ENCODE peak calls at places on chromosome 20, in five cellular contexts. Y, U, N, W and A are unnamed samples.

GRCh38 chr20:62143976-62144825 is 632 bp downstream of the SS18L1 start:
- DNase-seq in Y (no peak), U (peak; percentile 69), N (peak; percentile 59), W (peak; percentile 62), A (peak; percentile 73)

GRCh38 chr20:17228624-17229061 is 1.8 kb downstream of the PCSK2 start:
- DNase-seq in Y (no peak), U (no peak), N (no peak), W (no peak), A (no peak)

GRCh38 chr20:63653041-63653973 is at the start of gene STMN3:
- DNase-seq in Y (peak; percentile 73), U (peak; percentile 88), N (peak; percentile 87), W (peak; percentile 83), A (peak; percentile 97)

GRCh38 chr20:7841291-7841966 is 98.8 kb downstream of the HAO1 start:
- DNase-seq in Y (peak; percentile 7), U (peak; percentile 72), N (peak; percentile 77), W (no peak), A (peak; percentile 90)

GRCh38 chr20:46129955-46130481 is 11.9 kb downstream of the CD40 start:
- DNase-seq in Y (no peak), U (no peak), N (no peak), W (no peak), A (no peak)

GRCh38 chr20:51172558-51173428 is 149.9 kb upstream of the KCNG1 start:
- DNase-seq in Y (no peak), U (no peak), N (no peak), W (no peak), A (no peak)

GRCh38 chr20:31566658-31567379 is 38.3 kb upstream of the ID1 start:
- DNase-seq in Y (no peak), U (no peak), N (no peak), W (peak; percentile 44), A (no peak)

GRCh38 chr20:60062431-60063336 is 104.5 kb downstream of the CDH26 start:
- DNase-seq in Y (no peak), U (peak; percentile 78), N (peak; percentile 80), W (no peak), A (peak; percentile 24)

GRCh38 chr20:51221791-51222408 is 199.0 kb upstream of the KCNG1 start:
- DNase-seq in Y (peak; percentile 11), U (peak; percentile 38), N (peak; percentile 60), W (peak; percentile 39), A (peak; percentile 83)

GRCh38 chr20:15162061-15162740 is 824.8 kb upstream of the FLRT3 start:
- DNase-seq in Y (no peak), U (no peak), N (peak; percentile 1), W (no peak), A (no peak)

GRCh38 chr20:39412091-39412490 is 449.9 kb downstream of the DHX35 start:
- DNase-seq in Y (no peak), U (no peak), N (no peak), W (no peak), A (no peak)

GRCh38 chr20:54168961-54169862 is 4.6 kb downstream of the CYP24A1 start:
- DNase-seq in Y (no peak), U (no peak), N (no peak), W (no peak), A (no peak)

GRCh38 chr20:5463007-5463686 is 146.4 kb upstream of the PROKR2 start:
- DNase-seq in Y (no peak), U (no peak), N (no peak), W (no peak), A (no peak)

GRCh38 chr20:32019563-32020463 is 9.6 kb downstream of the CCM2L start:
- DNase-seq in Y (no peak), U (no peak), N (no peak), W (no peak), A (no peak)

GRCh38 chr20:23530937-23531567 is 37.2 kb downstream of the CST9L start:
- DNase-seq in Y (no peak), U (no peak), N (no peak), W (no peak), A (no peak)

GRCh38 chr20:24955045-24955444 is 6.0 kb downstream of the CST7 start:
- DNase-seq in Y (no peak), U (no peak), N (no peak), W (no peak), A (no peak)

GRCh38 chr20:49186535-49187329 is 1.4 kb downstream of the STAU1 start:
- DNase-seq in Y (no peak), U (peak; percentile 39), N (peak; percentile 60), W (peak; percentile 77), A (peak; percentile 66)

GRCh38 chr20:8678098-8678776 is 390.6 kb upstream of the PLCB4 start:
- DNase-seq in Y (peak; percentile 16), U (no peak), N (peak; percentile 30), W (no peak), A (peak; percentile 13)

GRCh38 chr20:2804041-2804828 is 3.8 kb upstream of the CPXM1 start:
- DNase-seq in Y (no peak), U (no peak), N (no peak), W (no peak), A (no peak)

GRCh38 chr20:44218441-44218840 is 7.9 kb upstream of the OSER1 start:
- DNase-seq in Y (no peak), U (no peak), N (no peak), W (no peak), A (no peak)

GRCh38 chr20:44219791-44220190 is 9.2 kb upstream of the OSER1 start:
- DNase-seq in Y (no peak), U (no peak), N (no peak), W (no peak), A (no peak)

GRCh38 chr20:44221368-44221767 is 10.8 kb upstream of the OSER1 start:
- DNase-seq in Y (no peak), U (no peak), N (no peak), W (no peak), A (no peak)

GRCh38 chr20:44217342-44218092 is 6.9 kb upstream of the OSER1 start:
- DNase-seq in Y (peak; percentile 46), U (peak; percentile 52), N (peak; percentile 72), W (peak; percentile 85), A (peak; percentile 79)

GRCh38 chr20:44219287-44219686 is 8.7 kb upstream of the OSER1 start:
- DNase-seq in Y (no peak), U (no peak), N (no peak), W (no peak), A (no peak)
- H3K4me3 ChIP-seq in Y (no peak overlapping the region), U (no peak overlapping the region), N (no peak overlapping the region), W (no peak overlapping the region), A (no peak overlapping the region)

GRCh38 chr20:58892126-58892931 is 39.8 kb downstream of the GNAS start:
- DNase-seq in Y (no peak), U (peak; percentile 45), N (peak; percentile 56), W (peak; percentile 80), A (peak; percentile 61)
- TF ChIP-seq CTCF in Y (no peak), U (no peak), N (no peak), W (no peak), A (no peak)

GRCh38 chr20:36538026-36538764 is 3.1 kb upstream of the MYL9 start:
- DNase-seq in Y (no peak), U (peak; percentile 42), N (peak; percentile 90), W (no peak), A (peak; percentile 86)

GRCh38 chr20:36541227-36542018 is at the start of gene MYL9:
- DNase-seq in Y (peak; percentile 39), U (peak; percentile 84), N (peak; percentile 57), W (peak; percentile 89), A (peak; percentile 85)

GRCh38 chr20:36542019-36542488 is 735 bp downstream of the MYL9 start:
- DNase-seq in Y (no peak), U (peak; percentile 69), N (peak; percentile 51), W (peak; percentile 38), A (peak; percentile 64)

GRCh38 chr20:36542516-36543186 is 1.3 kb downstream of the MYL9 start:
- DNase-seq in Y (no peak), U (no peak), N (no peak), W (no peak), A (no peak)

DNA sequence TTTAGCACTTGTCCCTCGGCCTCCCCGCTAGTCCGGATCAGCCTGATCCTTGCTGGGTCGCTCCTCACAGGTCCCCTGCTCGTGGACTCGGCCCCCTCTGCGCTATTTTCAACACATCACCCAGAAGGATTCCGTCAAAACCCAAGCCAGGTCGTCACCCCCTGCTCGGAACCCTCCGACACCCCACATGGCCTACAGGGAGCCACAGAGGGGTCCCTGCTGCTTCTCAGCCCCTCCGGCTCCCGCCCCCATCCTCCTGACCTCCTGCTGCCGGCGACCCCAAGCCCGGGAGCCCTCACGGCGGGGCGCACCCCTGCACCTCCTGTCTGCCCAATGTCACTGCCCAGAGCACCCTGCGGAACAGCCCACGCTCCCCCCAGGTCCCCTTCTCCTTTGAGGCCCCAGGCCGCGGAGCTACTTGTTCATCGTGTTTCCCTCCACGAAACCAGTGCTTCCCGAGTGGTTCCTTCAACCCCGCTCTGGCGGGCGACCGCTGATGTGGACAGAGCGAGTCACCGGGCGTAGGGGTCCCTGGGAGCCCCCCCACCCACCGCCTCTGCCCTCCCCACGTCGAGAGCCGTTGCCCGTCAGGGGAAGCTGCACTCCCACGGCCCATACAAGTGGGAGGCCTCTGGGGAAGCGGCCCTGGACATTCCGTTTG is 638 bp upstream of the MYL9 start:
- DNase-seq in Y (no peak), U (no peak), N (no peak), W (no peak), A (no peak)
- H3K4me3 ChIP-seq in Y (peak overlapping the region; percentile 97), U (peak overlapping the region; percentile 49), N (peak overlapping the region; percentile 86), W (peak overlapping the region; percentile 57), A (peak overlapping the region; percentile 3)

DNA sequence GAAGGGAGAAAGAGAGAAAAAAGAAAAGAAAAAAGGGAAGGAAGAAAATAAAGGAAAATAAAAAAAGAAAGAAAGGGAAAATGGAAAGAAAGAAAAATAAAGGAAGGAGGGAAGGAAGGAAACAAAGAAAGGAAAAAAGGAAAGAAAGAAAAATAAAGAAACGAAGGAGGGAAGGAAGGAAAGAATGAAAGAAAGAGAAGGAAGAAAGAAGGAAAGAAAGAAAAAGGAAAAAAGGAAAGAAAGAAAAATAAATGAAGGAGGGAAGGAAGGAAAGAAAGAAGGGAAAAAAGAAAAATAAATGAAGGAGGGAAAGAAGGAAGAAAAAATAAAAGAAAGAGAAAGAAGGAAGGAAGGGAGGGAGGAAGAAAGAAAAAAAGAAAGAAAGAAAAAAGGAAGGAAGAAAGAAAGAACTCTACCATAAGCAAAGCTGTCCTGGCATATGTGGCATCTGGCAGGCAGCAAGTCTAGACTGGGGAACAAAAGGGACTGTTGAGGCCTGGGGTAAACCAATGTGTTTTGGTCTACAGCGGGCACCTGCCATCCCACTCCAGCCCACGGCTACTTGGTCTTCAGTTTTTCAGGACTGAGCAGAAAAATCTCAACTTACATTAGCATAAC is 86.9 kb downstream of the TFAP2C start:
- DNase-seq in Y (no peak), U (no peak), N (no peak), W (no peak), A (no peak)
- TF ChIP-seq CTCF in Y (no peak), U (no peak), N (no peak), W (no peak), A (no peak)